ENCODE peak calls at places on chromosomes 16 and 17, in five cellular contexts. E is A549, Z is cerebellar cortex, M is IMR-90, A is T-helper 1 cell. H is an unnamed sample.

GRCh38 chr17:69286257-69286656 is 40.7 kb downstream of the ABCA5 start:
- DNase-seq in E (no peak), Z (no peak), M (no peak), A (no peak), H (no peak)

GRCh38 chr17:68718465-68718864 is 117.3 kb upstream of the FAM20A start:
- DNase-seq in E (no peak), Z (no peak), M (no peak), A (no peak), H (no peak)

GRCh38 chr17:42322382-42323267 is 34.3 kb downstream of the STAT5A start:
- DNase-seq in E (peak), Z (peak), M (peak), A (peak), H (peak)

GRCh38 chr17:42248351-42249179 is 27.6 kb downstream of the STAT5B start:
- DNase-seq in E (no peak), Z (peak), M (peak), A (peak), H (peak)

GRCh38 chr16:28108590-28109247 is 45.2 kb upstream of the GSG1L start:
- DNase-seq in E (no peak), Z (no peak), M (no peak), A (no peak), H (no peak)

GRCh38 chr17:57045868-57046671 is 39.0 kb upstream of the AKAP1 start:
- DNase-seq in E (no peak), Z (no peak), M (no peak), A (peak), H (peak)

GRCh38 chr17:33234930-33235685 is 58.0 kb downstream of the ASIC2 start:
- DNase-seq in E (peak), Z (peak), M (peak), A (no peak), H (peak)

GRCh38 chr17:61451538-61452300 is 503 bp upstream of the TBX4 start:
- DNase-seq in E (no peak), Z (no peak), M (no peak), A (no peak), H (no peak)

GRCh38 chr17:77736207-77736600 is 222.3 kb upstream of the TNRC6C start:
- DNase-seq in E (no peak), Z (peak), M (no peak), A (no peak), H (peak)

GRCh38 chr16:25006504-25007055 is 8.6 kb downstream of the ARHGAP17 start:
- DNase-seq in E (no peak), Z (no peak), M (peak), A (no peak), H (no peak)

GRCh38 chr16:64311241-64311640 is 810.6 kb downstream of the CDH11 start:
- DNase-seq in E (no peak), Z (no peak), M (no peak), A (no peak), H (no peak)

GRCh38 chr17:73435412-73435811 is 123.6 kb upstream of the CDC42EP4 start:
- DNase-seq in E (no peak), Z (no peak), M (no peak), A (no peak), H (no peak)